ENCODE peak calls at places on chromosome 12, in ten cellular contexts. T is cardiac muscle cell, J is fibroblast of lung, A is uterus, G is thyroid gland, M is SK-N-SH, O is endodermal cell, Q is upper lobe of right lung, D is heart right ventricle, B is mammary epithelial cell. I is an unnamed sample. For H3K36me3, the result is how much of the 10 kb centered on the place peaks cover.

GRCh38 chr12:124531281-124531745 is 36.1 kb downstream of the NCOR2 start:
- DNase-seq in J (no peak), D (no peak), G (no peak), A (no peak), M (peak), B (no peak), T (no peak), Q (no peak), O (no peak), I (no peak)

GRCh38 chr12:127262658-127263057 is 1004.3 kb upstream of the TMEM132C start:
- DNase-seq in B (no peak), A (no peak), M (no peak), D (no peak), Q (no peak), J (no peak), G (no peak), T (no peak), O (no peak), I (no peak)

GRCh38 chr12:67151891-67152290 is 117.3 kb upstream of the CAND1 start:
- DNase-seq in T (peak), Q (no peak), A (no peak), B (no peak), M (no peak), O (no peak), G (no peak), J (peak), D (no peak), I (no peak)

GRCh38 chr12:132424118-132424438 is 65.9 kb upstream of the FBRSL1 start:
- DNase-seq in A (no peak), O (no peak), Q (no peak), J (no peak), D (no peak), B (no peak), T (no peak), G (no peak), M (no peak), I (no peak)

GRCh38 chr12:19021646-19022045 is 107.9 kb upstream of the PLEKHA5 start:
- DNase-seq in O (no peak), G (no peak), M (no peak), Q (no peak), B (no peak), T (no peak), J (peak), A (no peak), D (no peak), I (no peak)

GRCh38 chr12:124699878-124700277 is 132.5 kb upstream of the NCOR2 start:
- DNase-seq in T (no peak), Q (peak), M (no peak), G (peak), B (no peak), O (peak), D (no peak), A (no peak), J (no peak), I (no peak)

GRCh38 chr12:10562306-10562933 is 51.0 kb downstream of the MAGOHB start:
- DNase-seq in D (no peak), O (no peak), T (peak), M (peak), A (no peak), Q (no peak), B (peak), G (no peak), J (peak), I (peak)

GRCh38 chr12:66947119-66947518 is 268.2 kb upstream of the GRIP1 start:
- DNase-seq in D (no peak), Q (no peak), G (no peak), T (no peak), A (no peak), M (no peak), O (no peak), B (no peak), J (no peak), I (no peak)

GRCh38 chr12:108728820-108729611 is 2.3 kb downstream of the CORO1C start:
- DNase-seq in M (no peak), B (no peak), Q (no peak), D (no peak), O (no peak), T (no peak), G (no peak), J (no peak), A (no peak), I (no peak)

GRCh38 chr12:52054231-52054837 is 3.1 kb downstream of the NR4A1 start:
- DNase-seq in A (no peak), B (no peak), Q (no peak), O (no peak), T (peak), G (no peak), J (peak), M (no peak), D (no peak), I (no peak)

GRCh38 chr12:5592313-5592712 is 160.4 kb downstream of the NTF3 start:
- DNase-seq in J (no peak), D (no peak), M (no peak), B (no peak), Q (no peak), G (no peak), O (no peak), T (no peak), A (no peak), I (no peak)

GRCh38 chr12:69097619-69098368 is 141.6 kb upstream of the CPSF6 start:
- DNase-seq in A (no peak), Q (no peak), J (no peak), B (peak), D (no peak), G (no peak), M (no peak), T (peak), O (no peak), I (no peak)

GRCh38 chr12:131803995-131804521 is 24.1 kb upstream of the MMP17 start:
- DNase-seq in J (peak), T (peak), D (no peak), G (peak), A (no peak), Q (no peak), O (no peak), M (no peak), B (no peak), I (no peak)

GRCh38 chr12:80412343-80412953 is 31.6 kb upstream of the PTPRQ start:
- DNase-seq in M (peak), Q (no peak), A (no peak), O (no peak), B (peak), T (peak), D (no peak), J (peak), G (no peak), I (no peak)

GRCh38 chr12:92272301-92272964 is 126.8 kb upstream of the BTG1 start:
- DNase-seq in G (no peak), T (no peak), Q (no peak), A (no peak), B (peak), J (no peak), D (no peak), O (peak), M (no peak), I (no peak)
- H3K36me3 ChIP-seq in G (under half), T (under half), Q (under half), A (under half), B (under half), J (under half), D (under half), O (under half), M (under half), I (under half)

GRCh38 chr12:20367731-20368652 is at the start of gene PDE3A:
- DNase-seq in M (peak), B (peak), G (peak), Q (peak), A (peak), D (peak), J (peak), T (peak), O (peak), I (peak)
- TF ChIP-seq CTCF in M (peak), B (no peak), G (no peak), Q (peak), A (no peak), D (peak), J (no peak), T (peak), O (peak), I (no peak)

GRCh38 chr12:6966351-6966750 is 4.1 kb downstream of the PHB2 start:
- DNase-seq in M (no peak), D (no peak), Q (peak), A (no peak), J (no peak), O (no peak), T (no peak), G (no peak), B (no peak), I (no peak)
- H3K36me3 ChIP-seq in M (under half), D (under half), Q (under half), A (under half), J (under half), O (half or more), T (under half), G (under half), B (under half), I (under half)

GRCh38 chr12:43114316-43114715 is 437.7 kb downstream of the ADAMTS20 start:
- DNase-seq in D (no peak), O (no peak), M (no peak), Q (no peak), B (no peak), G (no peak), J (no peak), T (no peak), A (no peak), I (no peak)

GRCh38 chr12:43113153-43113552 is 438.9 kb downstream of the ADAMTS20 start:
- DNase-seq in G (no peak), O (no peak), A (no peak), B (no peak), D (no peak), Q (no peak), J (peak), M (peak), T (peak), I (no peak)

GRCh38 chr12:43117226-43117930 is 434.6 kb downstream of the ADAMTS20 start:
- DNase-seq in G (no peak), O (no peak), D (no peak), M (no peak), Q (no peak), B (no peak), T (no peak), J (no peak), A (no peak), I (no peak)

GRCh38 chr12:43113616-43114015 is 438.4 kb downstream of the ADAMTS20 start:
- DNase-seq in J (no peak), Q (no peak), B (no peak), D (no peak), O (no peak), M (no peak), G (no peak), A (no peak), T (no peak), I (no peak)

GRCh38 chr12:43115441-43116160 is 436.4 kb downstream of the ADAMTS20 start:
- DNase-seq in M (no peak), A (no peak), D (no peak), Q (no peak), O (no peak), G (no peak), T (no peak), J (no peak), B (peak), I (no peak)
- TF ChIP-seq CTCF in M (no peak), A (no peak), D (no peak), Q (no peak), O (no peak), G (no peak), T (no peak), J (no peak), B (no peak), I (no peak)

DNA sequence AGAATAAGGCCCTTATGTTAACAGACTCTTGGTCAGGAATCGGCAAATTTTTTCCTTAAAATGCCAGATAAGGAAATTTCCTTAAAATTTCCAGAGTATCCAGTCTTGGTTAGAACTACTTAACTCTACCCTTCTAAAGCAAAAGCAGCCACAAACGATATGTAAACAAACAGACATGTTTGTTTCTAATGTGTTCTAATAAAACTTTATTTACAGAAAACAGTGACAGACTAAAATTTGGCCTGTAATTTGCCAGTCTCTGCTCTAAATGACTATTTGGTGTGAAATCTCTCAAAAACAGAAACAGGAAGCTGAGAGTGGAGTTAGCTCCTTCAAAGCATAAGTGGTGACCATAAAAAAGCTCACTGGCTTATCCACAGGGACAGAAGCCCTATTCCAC is 78.2 kb downstream of the PRKAB1 start:
- DNase-seq in T (no peak), B (no peak), J (no peak), M (no peak), Q (no peak), G (no peak), D (no peak), A (no peak), O (no peak), I (no peak)
- H3K36me3 ChIP-seq in T (under half), B (under half), J (under half), M (under half), Q (under half), G (under half), D (under half), A (under half), O (half or more), I (under half)

GRCh38 chr12:90250766-90251165 is 542.1 kb upstream of the ATP2B1 start:
- DNase-seq in A (peak), B (no peak), D (no peak), T (peak), M (no peak), Q (no peak), J (peak), G (peak), O (no peak), I (peak)

GRCh38 chr12:90257927-90258624 is 549.4 kb upstream of the ATP2B1 start:
- DNase-seq in A (no peak), M (no peak), T (no peak), O (no peak), Q (no peak), D (no peak), B (no peak), G (no peak), J (no peak), I (no peak)

GRCh38 chr12:90253142-90253541 is 544.5 kb upstream of the ATP2B1 start:
- DNase-seq in D (no peak), J (no peak), Q (no peak), G (no peak), M (no peak), O (no peak), A (no peak), T (no peak), B (no peak), I (no peak)

GRCh38 chr12:90250041-90250440 is 541.4 kb upstream of the ATP2B1 start:
- DNase-seq in G (peak), J (no peak), A (no peak), O (no peak), Q (no peak), M (no peak), D (no peak), B (peak), T (no peak), I (no peak)

GRCh38 chr12:90253674-90254181 is 545.1 kb upstream of the ATP2B1 start:
- DNase-seq in J (peak), T (peak), M (peak), B (peak), Q (peak), D (peak), G (peak), A (peak), O (peak), I (peak)
- TF ChIP-seq CTCF in J (peak), T (peak), M (peak), B (peak), Q (peak), D (peak), G (no peak), A (no peak), O (peak), I (no peak)

I was measured in colonic mucosa.